ENCODE peak calls at places on chromosomes 1 and 21, in seven cellular contexts. S is Caco-2, W is cardiac fibroblast, C is fibroblast of the aortic adventitia, M is heart left ventricle, K is astrocyte of the spinal cord, I is AG09309. U is an unnamed sample.

GRCh38 chr1:66371233-66372005 is 162.5 kb upstream of the SGIP1 start:
- DNase-seq in S (no peak), W (peak), C (peak), M (no peak), K (peak), I (no peak), U (peak)

GRCh38 chr1:24878775-24879742 is 51.0 kb downstream of the RUNX3 start:
- DNase-seq in S (no peak), W (peak), C (peak), M (peak), K (peak), I (peak), U (no peak)

GRCh38 chr1:154414606-154415005 is 9.5 kb downstream of the IL6R start:
- DNase-seq in S (no peak), W (no peak), C (no peak), M (no peak), K (no peak), I (no peak), U (no peak)

GRCh38 chr1:85806236-85806965 is 98.2 kb upstream of the ZNHIT6 start:
- DNase-seq in S (no peak), W (no peak), C (no peak), M (no peak), K (no peak), I (no peak), U (no peak)

GRCh38 chr1:46466477-46467182 is 23.0 kb upstream of the DMBX1 start:
- DNase-seq in S (peak), W (peak), C (peak), M (no peak), K (no peak), I (no peak), U (no peak)

GRCh38 chr1:214518387-214518786 is 33.0 kb downstream of the PTPN14 start:
- DNase-seq in S (no peak), W (no peak), C (no peak), M (no peak), K (peak), I (no peak), U (no peak)

GRCh38 chr1:21586926-21587601 is 77.8 kb downstream of the ALPL start:
- DNase-seq in S (peak), W (peak), C (peak), M (peak), K (peak), I (peak), U (peak)

GRCh38 chr21:37139902-37140301 is 66.8 kb downstream of the TTC3 start:
- DNase-seq in S (no peak), W (peak), C (no peak), M (no peak), K (peak), I (no peak), U (no peak)

GRCh38 chr1:49199564-49199963 is 422.9 kb upstream of the BEND5 start:
- DNase-seq in S (peak), W (no peak), C (no peak), M (no peak), K (no peak), I (no peak), U (peak)

GRCh38 chr1:168454211-168454815 is 89.5 kb downstream of the XCL2 start:
- DNase-seq in S (no peak), W (no peak), C (peak), M (no peak), K (peak), I (no peak), U (no peak)

GRCh38 chr1:186750250-186750649 is 70.0 kb upstream of the PTGS2 start:
- DNase-seq in S (no peak), W (no peak), C (peak), M (no peak), K (no peak), I (peak), U (no peak)

GRCh38 chr1:181134543-181135461 is 46.3 kb downstream of the IER5 start:
- DNase-seq in S (no peak), W (peak), C (peak), M (no peak), K (peak), I (no peak), U (no peak)

GRCh38 chr1:181239086-181239485 is 150.6 kb downstream of the IER5 start:
- DNase-seq in S (no peak), W (no peak), C (no peak), M (no peak), K (no peak), I (no peak), U (no peak)

GRCh38 chr1:158793604-158794003 is 12.6 kb upstream of the OR6N2 start:
- DNase-seq in S (no peak), W (no peak), C (no peak), M (no peak), K (no peak), I (no peak), U (no peak)

GRCh38 chr21:43866233-43866632 is 1.2 kb downstream of the AGPAT3 start:
- DNase-seq in S (no peak), W (peak), C (peak), M (peak), K (peak), I (peak), U (no peak)

GRCh38 chr1:40592107-40592773 is 60.8 kb downstream of the ZNF684 start:
- DNase-seq in S (peak), W (peak), C (peak), M (no peak), K (peak), I (no peak), U (no peak)

GRCh38 chr21:17903029-17903806 is 84.1 kb upstream of the C21orf91 start:
- DNase-seq in S (no peak), W (peak), C (peak), M (no peak), K (peak), I (peak), U (no peak)

GRCh38 chr21:17900990-17901385 is 81.8 kb upstream of the C21orf91 start:
- DNase-seq in S (no peak), W (no peak), C (no peak), M (no peak), K (no peak), I (no peak), U (no peak)

GRCh38 chr21:17901458-17902092 is 82.4 kb upstream of the C21orf91 start:
- DNase-seq in S (no peak), W (no peak), C (peak), M (no peak), K (peak), I (no peak), U (no peak)

GRCh38 chr21:17903929-17904639 is 84.9 kb upstream of the C21orf91 start:
- DNase-seq in S (no peak), W (peak), C (peak), M (no peak), K (no peak), I (no peak), U (no peak)

GRCh38 chr21:17900281-17900989 is 81.3 kb upstream of the C21orf91 start:
- DNase-seq in S (no peak), W (no peak), C (no peak), M (peak), K (no peak), I (no peak), U (no peak)
- TF ChIP-seq CTCF in S (no peak), W (no peak), C (no peak), M (no peak), K (no peak), I (no peak), U (peak)

GRCh38 chr21:33378081-33378480 is 25.1 kb upstream of the IFNGR2 start:
- DNase-seq in S (no peak), W (no peak), C (no peak), M (no peak), K (no peak), I (no peak), U (no peak)

GRCh38 chr21:33374874-33375644 is 28.2 kb upstream of the IFNGR2 start:
- DNase-seq in S (no peak), W (no peak), C (no peak), M (no peak), K (no peak), I (no peak), U (no peak)

GRCh38 chr21:33380483-33380998 is 22.7 kb upstream of the IFNGR2 start:
- DNase-seq in S (peak), W (peak), C (peak), M (peak), K (peak), I (peak), U (peak)

GRCh38 chr21:33374080-33374873 is 28.9 kb upstream of the IFNGR2 start:
- DNase-seq in S (peak), W (peak), C (peak), M (peak), K (peak), I (no peak), U (no peak)

GRCh38 chr21:33377221-33377620 is 26.0 kb upstream of the IFNGR2 start:
- DNase-seq in S (no peak), W (no peak), C (no peak), M (no peak), K (no peak), I (no peak), U (no peak)
- H3K4me3 ChIP-seq in S (no peak), W (no peak), C (no peak), M (no peak), K (no peak), I (no peak), U (no peak)

DNA sequence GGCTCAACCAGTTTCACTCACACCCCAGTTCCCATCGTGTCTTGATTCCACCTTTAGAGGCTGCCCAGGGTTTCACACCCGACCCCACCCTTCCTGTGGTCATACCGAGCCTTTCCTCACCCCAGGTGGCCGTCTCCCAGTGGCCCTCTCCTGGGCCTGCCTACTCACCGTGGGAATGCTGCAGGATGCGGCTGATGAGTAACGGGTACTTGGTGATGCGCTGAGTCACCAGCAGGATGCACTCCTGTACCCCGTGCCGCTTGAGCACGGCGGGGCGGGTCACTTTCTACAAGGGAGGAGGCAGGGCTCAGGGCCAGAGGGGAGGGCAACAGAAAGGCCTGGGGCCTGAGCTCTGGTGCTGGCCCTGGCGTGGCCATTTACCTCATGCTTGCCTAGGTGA is 16.4 kb downstream of the ARHGEF2 start:
- DNase-seq in S (no peak), W (peak), C (peak), M (peak), K (peak), I (peak), U (peak)
- TF ChIP-seq CTCF in S (no peak), W (peak), C (peak), M (peak), K (peak), I (peak), U (peak)

GRCh38 chr1:212514782-212515181 is 82.1 kb downstream of the NENF start:
- DNase-seq in S (no peak), W (no peak), C (no peak), M (no peak), K (no peak), I (no peak), U (no peak)
- H3K4me3 ChIP-seq in S (no peak), W (no peak), C (no peak), M (no peak), K (no peak), I (no peak), U (no peak)

U was measured in epithelial cell of proximal tubule.